ENCODE peak calls at places on chromosome 13, in eight cellular contexts. T is breast epithelium, O is Peyer's patch, W is Calu3, E is PC-3, G is AG04450, F is HCT116, A is dorsolateral prefrontal cortex. C is an unnamed sample.

GRCh38 chr13:104487006-104487405 is 1420.8 kb upstream of the SLC10A2 start:
- DNase-seq in T (no peak), O (no peak), E (no peak), F (no peak), W (no peak), G (no peak), A (no peak), C (no peak)

GRCh38 chr13:21973437-21974125 is 302.7 kb downstream of the FGF9 start:
- DNase-seq in T (no peak), F (no peak), A (no peak), G (no peak), E (no peak), W (no peak), O (no peak), C (peak; percentile 74)

GRCh38 chr13:24906268-24906667 is 142.3 kb downstream of the RNF17 start:
- DNase-seq in O (no peak), E (no peak), G (no peak), W (no peak), T (no peak), A (no peak), F (no peak), C (no peak)

GRCh38 chr13:41942462-41943094 is 18.3 kb downstream of the VWA8 start:
- DNase-seq in E (peak; percentile 34), A (no peak), W (no peak), G (peak; percentile 33), F (no peak), T (no peak), O (no peak), C (peak; percentile 56)

GRCh38 chr13:37666036-37666435 is 67.5 kb upstream of the POSTN start:
- DNase-seq in E (no peak), W (no peak), F (no peak), A (no peak), G (no peak), T (no peak), O (no peak), C (no peak)

GRCh38 chr13:76383671-76384461 is 502.3 kb downstream of the KCTD12 start:
- DNase-seq in E (peak; percentile 76), W (no peak), A (no peak), F (no peak), T (peak; percentile 57), O (no peak), G (peak; percentile 90), C (no peak)

GRCh38 chr13:19056984-19057490 is 124.6 kb downstream of the TUBA3C start:
- DNase-seq in F (no peak), T (no peak), W (no peak), A (no peak), G (no peak), E (no peak), O (no peak), C (no peak)

GRCh38 chr13:113806526-113806925 is 47.5 kb downstream of the TMEM255B start:
- DNase-seq in F (no peak), T (no peak), O (no peak), A (no peak), G (no peak), E (no peak), W (no peak), C (no peak)

GRCh38 chr13:78046349-78046748 is 127.7 kb upstream of the EDNRB start:
- DNase-seq in W (no peak), G (no peak), T (no peak), E (no peak), O (no peak), A (no peak), F (no peak), C (no peak)

GRCh38 chr13:71237332-71237731 is 629.7 kb downstream of the DACH1 start:
- DNase-seq in G (no peak), F (no peak), A (no peak), E (no peak), T (no peak), O (no peak), W (no peak), C (no peak)

GRCh38 chr13:110442946-110443632 is 118.4 kb downstream of the RAB20 start:
- DNase-seq in E (peak; percentile 47), W (no peak), O (no peak), G (no peak), T (no peak), A (no peak), F (no peak), C (no peak)

GRCh38 chr13:63838366-63839110 is 2422.9 kb upstream of the PCDH20 start:
- DNase-seq in A (no peak), E (no peak), W (no peak), T (no peak), F (no peak), O (no peak), G (no peak), C (no peak)

GRCh38 chr13:111323950-111324651 is 3.7 kb downstream of the TEX29 start:
- DNase-seq in W (no peak), A (no peak), E (no peak), T (no peak), F (no peak), O (no peak), G (no peak), C (peak; percentile 25)

DNA sequence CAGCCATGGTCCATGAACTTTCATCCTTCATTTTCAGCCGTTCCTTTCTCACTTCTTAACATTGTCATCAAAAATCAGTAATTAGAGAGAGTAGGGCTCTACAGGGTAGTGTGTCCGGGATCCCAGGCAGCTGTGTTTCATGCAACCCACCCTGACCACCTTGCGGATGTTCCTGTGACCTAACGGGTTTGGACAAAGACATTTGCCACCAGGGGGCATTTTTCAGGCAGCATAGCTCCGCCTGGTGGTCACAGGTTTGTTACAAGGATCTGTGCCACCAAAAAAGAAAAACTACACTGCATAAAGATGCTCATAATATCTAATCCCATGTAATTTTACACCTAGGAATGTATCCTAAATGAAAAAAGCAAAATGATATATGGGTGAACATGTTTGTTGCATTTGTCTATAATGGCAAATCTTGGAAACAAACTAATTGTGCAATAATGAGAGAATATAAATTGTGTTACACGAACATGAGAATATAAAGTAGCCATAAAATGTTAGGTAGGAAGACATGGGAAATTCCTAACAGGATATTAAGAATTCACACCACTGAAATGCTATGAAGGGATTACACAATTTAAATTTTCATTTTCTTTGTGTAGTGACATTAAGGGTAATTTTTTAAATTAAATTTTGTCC is 123.0 kb downstream of the SLC7A1 start:
- DNase-seq in T (no peak), W (peak; percentile 64), E (peak; percentile 67), F (peak; percentile 63), A (no peak), O (peak; percentile 64), G (no peak), C (peak; percentile 66)
- TF ChIP-seq CTCF in T (peak; percentile 67), W (peak; percentile 82), E (peak; percentile 99), F (peak; percentile 100), A (no peak), O (peak; percentile 79), G (peak; percentile 98), C (peak; percentile 95)

GRCh38 chr13:79338343-79338742 is 67.7 kb downstream of the RBM26 start:
- DNase-seq in E (no peak), F (no peak), G (no peak), A (no peak), W (no peak), O (no peak), T (no peak), C (no peak)
- TF ChIP-seq CTCF in E (no peak), F (no peak), G (no peak), A (no peak), W (no peak), O (no peak), T (no peak), C (no peak)

GRCh38 chr13:97544041-97544765 is 110.2 kb downstream of the RAP2A start:
- DNase-seq in T (no peak), O (no peak), W (no peak), G (peak; percentile 55), E (no peak), A (no peak), F (no peak), C (no peak)
- TF ChIP-seq CTCF in T (no peak), O (no peak), W (no peak), G (no peak), E (no peak), A (no peak), F (no peak), C (no peak)

GRCh38 chr13:27424246-27425150 is at the start of gene GTF3A:
- DNase-seq in O (peak; percentile 78), G (peak; percentile 52), E (peak; percentile 88), A (peak; percentile 90), T (peak; percentile 69), W (peak; percentile 83), F (peak; percentile 54), C (peak; percentile 83)

GRCh38 chr13:27428160-27428559 is 3.7 kb downstream of the GTF3A start:
- DNase-seq in T (no peak), F (no peak), A (no peak), E (no peak), G (no peak), O (no peak), W (no peak), C (no peak)

GRCh38 chr13:27427663-27428062 is 3.2 kb downstream of the GTF3A start:
- DNase-seq in F (no peak), W (no peak), T (no peak), O (no peak), A (no peak), E (no peak), G (no peak), C (no peak)

GRCh38 chr13:27425151-27425917 is 915 bp downstream of the GTF3A start:
- DNase-seq in E (peak; percentile 4), A (no peak), T (no peak), F (no peak), G (no peak), W (no peak), O (no peak), C (no peak)

GRCh38 chr13:27425918-27426630 is 1.7 kb downstream of the GTF3A start:
- DNase-seq in F (peak; percentile 85), A (peak; percentile 50), W (peak; percentile 70), O (peak; percentile 90), G (no peak), E (peak; percentile 87), T (peak; percentile 63), C (peak; percentile 70)
- TF ChIP-seq CTCF in F (peak; percentile 43), A (no peak), W (peak; percentile 20), O (peak; percentile 43), G (peak; percentile 46), E (peak; percentile 41), T (peak; percentile 21), C (peak; percentile 62)

GRCh38 chr13:91045351-91046034 is 302.0 kb upstream of the MIR17HG start:
- DNase-seq in E (peak; percentile 33), F (peak; percentile 12), W (no peak), G (no peak), O (no peak), T (no peak), A (no peak), C (no peak)
- TF ChIP-seq CTCF in E (peak; percentile 59), F (peak; percentile 45), W (no peak), G (peak; percentile 16), O (no peak), T (peak; percentile 14), A (peak; percentile 40), C (peak; percentile 56)

GRCh38 chr13:39415403-39415802 is 187.6 kb downstream of the LHFPL6 start:
- DNase-seq in O (no peak), W (peak; percentile 16), E (peak; percentile 44), T (peak; percentile 30), A (peak; percentile 66), G (no peak), F (peak; percentile 15), C (peak; percentile 50)
- TF ChIP-seq CTCF in O (no peak), W (no peak), E (peak; percentile 66), T (no peak), A (no peak), G (peak; percentile 66), F (peak; percentile 55), C (peak; percentile 69)

C was measured in H9.